ENCODE peak calls at places on chromosome 1, in six cellular contexts. P is NCI-H1694 treated with DMSO at 0.1 percent for 48 hours; V is CD4-positive, alpha-beta memory T cell; D is hippocampal formation; W is NCI-H2029 treated with DMSO at 0.1 percent for 48 hours; O is NCI-H524. F is an unnamed sample.

GRCh38 chr1:205279986-205280385 is 41.6 kb downstream of the NUAK2 start:
- DNase-seq in D (no peak), O (no peak), V (no peak), P (no peak), W (no peak), F (no peak)

GRCh38 chr1:54814571-54814970 is 13.4 kb upstream of the TTC22 start:
- DNase-seq in P (no peak), W (no peak), V (no peak), O (no peak), D (no peak), F (no peak)

GRCh38 chr1:69290266-69290665 is 277.5 kb upstream of the LRRC7 start:
- DNase-seq in D (no peak), P (no peak), W (no peak), V (no peak), O (no peak), F (no peak)

GRCh38 chr1:199959033-199959774 is 68.3 kb upstream of the NR5A2 start:
- DNase-seq in V (no peak), O (peak; percentile 85), P (no peak), D (no peak), W (no peak), F (no peak)

GRCh38 chr1:7580923-7581753 is 190.0 kb upstream of the VAMP3 start:
- DNase-seq in O (no peak), D (no peak), V (no peak), W (no peak), P (no peak), F (peak; percentile 31)

GRCh38 chr1:12745992-12746323 is at the start of gene CFAP107:
- DNase-seq in O (no peak), D (no peak), W (no peak), V (no peak), P (no peak), F (no peak)

GRCh38 chr1:244322791-244323521 is 128.8 kb downstream of the ADSS2 start:
- DNase-seq in P (no peak), V (peak; percentile 53), O (no peak), D (no peak), W (no peak), F (no peak)

GRCh38 chr1:59046134-59046533 is 250.8 kb upstream of the FGGY start:
- DNase-seq in O (no peak), D (no peak), P (no peak), V (no peak), W (no peak), F (no peak)

GRCh38 chr1:6600410-6601048 is 2.1 kb downstream of the KLHL21 start:
- DNase-seq in V (no peak), D (no peak), P (no peak), W (no peak), O (peak; percentile 15), F (no peak)

GRCh38 chr1:51165540-51165939 is 63.5 kb downstream of the C1orf185 start:
- DNase-seq in O (no peak), P (no peak), V (no peak), W (no peak), D (no peak), F (no peak)

GRCh38 chr1:53896673-53897229 is 2.8 kb downstream of the DIO1 start:
- DNase-seq in P (no peak), V (no peak), W (no peak), D (peak; percentile 51), O (no peak), F (no peak)

GRCh38 chr1:213724640-213725536 is 262.9 kb upstream of the PROX1 start:
- DNase-seq in V (no peak), D (peak; percentile 1), P (no peak), O (no peak), W (no peak), F (no peak)

GRCh38 chr1:231724876-231725647 is 98.5 kb downstream of the DISC1 start:
- DNase-seq in D (no peak), O (peak; percentile 78), W (no peak), V (no peak), P (peak; percentile 53), F (no peak)

GRCh38 chr1:155463865-155464264 is 98.7 kb downstream of the ASH1L start:
- DNase-seq in P (no peak), D (no peak), V (no peak), O (no peak), W (no peak), F (no peak)

GRCh38 chr1:194813109-194813508 is 1626.7 kb upstream of the B3GALT2 start:
- DNase-seq in O (no peak), W (no peak), V (no peak), P (no peak), D (no peak), F (no peak)

GRCh38 chr1:241992734-241993133 is 6.2 kb downstream of the MAP1LC3C start:
- DNase-seq in O (no peak), V (no peak), D (no peak), P (no peak), W (no peak), F (no peak)

GRCh38 chr1:162396201-162396906 is 14.8 kb downstream of the C1orf226 start:
- DNase-seq in D (no peak), W (no peak), O (no peak), V (no peak), P (no peak), F (no peak)

GRCh38 chr1:173742203-173742886 is 27.6 kb downstream of the KLHL20 start:
- DNase-seq in P (no peak), D (no peak), W (no peak), O (no peak), V (no peak), F (no peak)

GRCh38 chr1:84096121-84096635 is 47.9 kb upstream of the PRKACB start:
- DNase-seq in P (no peak), D (no peak), V (no peak), O (no peak), W (no peak), F (no peak)

GRCh38 chr1:215568287-215568692 is 1.2 kb downstream of the KCTD3 start:
- DNase-seq in V (no peak), O (peak; percentile 58), D (peak; percentile 67), W (no peak), P (no peak), F (no peak)

F was measured in heart left ventricle.